ENCODE peak calls at places on chromosomes 1 and 21, in four cellular contexts. One of them, this sample, is unnamed.

GRCh38 chr1:202684716-202685115 is 25.5 kb downstream of the SYT2 start:
- DNase-seq in astrocyte: no peak
- DNase-seq in psoas muscle: no peak
- DNase-seq in Panc1: no peak
- DNase-seq in this sample: no peak

GRCh38 chr1:180580237-180580636 is 21.5 kb downstream of the OVAAL start:
- DNase-seq in astrocyte: no peak
- DNase-seq in psoas muscle: no peak
- DNase-seq in Panc1: no peak
- DNase-seq in this sample: peak; percentile 54

GRCh38 chr1:57279909-57280666 is 143.8 kb downstream of the DAB1 start:
- DNase-seq in astrocyte: peak; percentile 4
- DNase-seq in psoas muscle: no peak
- DNase-seq in Panc1: no peak
- DNase-seq in this sample: peak; percentile 3

GRCh38 chr1:150696151-150696550 is 803 bp downstream of the GOLPH3L start:
- DNase-seq in astrocyte: no peak
- DNase-seq in psoas muscle: no peak
- DNase-seq in Panc1: no peak
- DNase-seq in this sample: no peak

GRCh38 chr1:43463461-43463860 is 9.7 kb upstream of the HYI start:
- DNase-seq in astrocyte: no peak
- DNase-seq in psoas muscle: no peak
- DNase-seq in Panc1: no peak
- DNase-seq in this sample: peak; percentile 35

GRCh38 chr21:42536601-42537000 is 22.9 kb downstream of the SLC37A1 start:
- DNase-seq in astrocyte: no peak
- DNase-seq in psoas muscle: no peak
- DNase-seq in Panc1: no peak
- DNase-seq in this sample: no peak

GRCh38 chr1:170555370-170555769 is 23.4 kb downstream of the GORAB start:
- DNase-seq in astrocyte: peak; percentile 23
- DNase-seq in psoas muscle: no peak
- DNase-seq in Panc1: no peak
- DNase-seq in this sample: peak; percentile 41

GRCh38 chr1:67211589-67212563 is 45.6 kb downstream of the IL23R start:
- DNase-seq in astrocyte: peak; percentile 2
- DNase-seq in psoas muscle: no peak
- DNase-seq in Panc1: no peak
- DNase-seq in this sample: peak; percentile 63

GRCh38 chr21:41835711-41836154 is 43.4 kb downstream of the PRDM15 start:
- DNase-seq in astrocyte: no peak
- DNase-seq in psoas muscle: no peak
- DNase-seq in Panc1: no peak
- DNase-seq in this sample: no peak

GRCh38 chr1:109904105-109904817 is 6.4 kb upstream of the CSF1 start:
- DNase-seq in astrocyte: peak; percentile 36
- DNase-seq in psoas muscle: peak; percentile 30
- DNase-seq in Panc1: no peak
- DNase-seq in this sample: no peak

GRCh38 chr21:40143822-40144525 is 276.7 kb downstream of the PCP4 start:
- DNase-seq in astrocyte: peak; percentile 12
- DNase-seq in psoas muscle: peak; percentile 23
- DNase-seq in Panc1: peak; percentile 8
- DNase-seq in this sample: peak; percentile 50

GRCh38 chr1:232136136-232136535 is 493.8 kb downstream of the SIPA1L2 start:
- DNase-seq in astrocyte: no peak
- DNase-seq in psoas muscle: no peak
- DNase-seq in Panc1: no peak
- DNase-seq in this sample: no peak

GRCh38 chr1:48245106-48245505 is 22.6 kb downstream of the SLC5A9 start:
- DNase-seq in astrocyte: no peak
- DNase-seq in psoas muscle: no peak
- DNase-seq in Panc1: no peak
- DNase-seq in this sample: no peak

GRCh38 chr21:35090403-35090802 is 41.3 kb upstream of the RUNX1 start:
- DNase-seq in astrocyte: no peak
- DNase-seq in psoas muscle: no peak
- DNase-seq in Panc1: no peak
- DNase-seq in this sample: no peak

GRCh38 chr1:76865696-76866291 is 1.5 kb upstream of the ST6GALNAC5 start:
- DNase-seq in astrocyte: peak; percentile 18
- DNase-seq in psoas muscle: no peak
- DNase-seq in Panc1: no peak
- DNase-seq in this sample: no peak

GRCh38 chr1:111045033-111045722 is 81.5 kb upstream of the LRIF1 start:
- DNase-seq in astrocyte: no peak
- DNase-seq in psoas muscle: no peak
- DNase-seq in Panc1: no peak
- DNase-seq in this sample: no peak

GRCh38 chr1:1171551-1172340 is 1.9 kb upstream of the TTLL10 start:
- DNase-seq in astrocyte: no peak
- DNase-seq in psoas muscle: peak; percentile 10
- DNase-seq in Panc1: no peak
- DNase-seq in this sample: no peak

GRCh38 chr1:26156285-26157038 is 2.4 kb upstream of the FAM110D start:
- DNase-seq in astrocyte: no peak
- DNase-seq in psoas muscle: peak; percentile 34
- DNase-seq in Panc1: no peak
- DNase-seq in this sample: no peak

GRCh38 chr1:183831336-183831735 is 26.4 kb downstream of the RGL1 start:
- DNase-seq in astrocyte: no peak
- DNase-seq in psoas muscle: no peak
- DNase-seq in Panc1: no peak
- DNase-seq in this sample: no peak

GRCh38 chr1:23913212-23913880 is at the start of gene CNR2:
- DNase-seq in astrocyte: no peak
- DNase-seq in psoas muscle: no peak
- DNase-seq in Panc1: no peak
- DNase-seq in this sample: no peak

GRCh38 chr1:66576645-66577044 is 42.7 kb downstream of the SGIP1 start:
- DNase-seq in astrocyte: peak; percentile 42
- DNase-seq in psoas muscle: no peak
- DNase-seq in Panc1: no peak
- DNase-seq in this sample: peak; percentile 65

GRCh38 chr1:220787069-220787614 is 429 bp downstream of the MTARC1 start:
- DNase-seq in astrocyte: no peak
- DNase-seq in psoas muscle: no peak
- DNase-seq in Panc1: no peak
- DNase-seq in this sample: no peak
- TF ChIP-seq CTCF in astrocyte: no peak
- TF ChIP-seq CTCF in psoas muscle: peak; percentile 1
- TF ChIP-seq CTCF in Panc1: peak; percentile 17
- TF ChIP-seq CTCF in this sample: no peak

GRCh38 chr1:201399352-201400126 is 415 bp upstream of the LAD1 start:
- DNase-seq in astrocyte: no peak
- DNase-seq in psoas muscle: no peak
- DNase-seq in Panc1: no peak
- DNase-seq in this sample: no peak
- H3K4me3 ChIP-seq in astrocyte: no peak overlapping the region
- H3K4me3 ChIP-seq in psoas muscle: no peak overlapping the region
- H3K4me3 ChIP-seq in Panc1: peak overlapping the region; percentile 11
- H3K4me3 ChIP-seq in this sample: no peak overlapping the region

DNA sequence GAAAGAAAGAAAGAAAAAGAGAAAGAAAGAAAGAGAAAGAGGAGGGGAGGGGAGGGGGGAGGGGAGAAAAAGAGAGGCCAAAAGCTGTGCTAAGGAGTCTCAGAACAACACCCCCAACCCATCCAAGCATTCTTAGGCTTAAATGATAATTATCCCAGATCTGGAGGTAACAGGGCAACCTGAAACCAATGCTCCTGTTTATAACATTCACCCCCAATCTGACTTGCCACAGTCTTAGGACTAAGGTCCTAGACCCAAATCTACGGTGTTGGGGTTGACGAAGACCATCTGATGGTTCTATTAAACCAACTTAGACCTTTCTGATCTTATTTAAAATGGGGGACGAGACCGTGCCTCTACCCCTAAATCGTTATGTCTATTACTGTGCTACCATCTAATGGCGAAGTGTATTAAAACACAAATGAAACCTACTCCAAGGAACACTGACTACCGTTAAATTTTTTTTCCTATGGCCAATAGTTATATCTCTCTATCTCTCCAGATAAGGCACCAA is 119.3 kb upstream of the CDC42BPA start:
- DNase-seq in astrocyte: peak; percentile 44
- DNase-seq in psoas muscle: no peak
- DNase-seq in Panc1: peak; percentile 30
- DNase-seq in this sample: peak; percentile 79
- TF ChIP-seq CTCF in astrocyte: peak; percentile 40
- TF ChIP-seq CTCF in psoas muscle: peak; percentile 50
- TF ChIP-seq CTCF in Panc1: peak; percentile 64
- TF ChIP-seq CTCF in this sample: peak; percentile 52

GRCh38 chr1:97082160-97082848 is 360.7 kb downstream of the PTBP2 start:
- DNase-seq in astrocyte: peak; percentile 20
- DNase-seq in psoas muscle: no peak
- DNase-seq in Panc1: no peak
- DNase-seq in this sample: no peak
- H3K4me3 ChIP-seq in astrocyte: no peak overlapping the region
- H3K4me3 ChIP-seq in psoas muscle: no peak overlapping the region
- H3K4me3 ChIP-seq in Panc1: no peak overlapping the region
- H3K4me3 ChIP-seq in this sample: no peak overlapping the region

GRCh38 chr1:18324246-18324645 is 156.5 kb upstream of the KLHDC7A start:
- DNase-seq in astrocyte: no peak
- DNase-seq in psoas muscle: no peak
- DNase-seq in Panc1: no peak
- DNase-seq in this sample: no peak
- TF ChIP-seq CTCF in astrocyte: no peak
- TF ChIP-seq CTCF in psoas muscle: no peak
- TF ChIP-seq CTCF in Panc1: peak; percentile 59
- TF ChIP-seq CTCF in this sample: no peak

GRCh38 chr1:153534933-153535663 is 693 bp downstream of the S100A6 start:
- DNase-seq in astrocyte: no peak
- DNase-seq in psoas muscle: peak; percentile 72
- DNase-seq in Panc1: no peak
- DNase-seq in this sample: no peak

GRCh38 chr1:153532161-153532560 is 3.6 kb downstream of the S100A6 start:
- DNase-seq in astrocyte: no peak
- DNase-seq in psoas muscle: no peak
- DNase-seq in Panc1: no peak
- DNase-seq in this sample: no peak

GRCh38 chr1:153532769-153533599 is 2.8 kb downstream of the S100A6 start:
- DNase-seq in astrocyte: peak; percentile 62
- DNase-seq in psoas muscle: peak; percentile 88
- DNase-seq in Panc1: no peak
- DNase-seq in this sample: peak; percentile 87

GRCh38 chr1:153534226-153534932 is 1.4 kb downstream of the S100A6 start:
- DNase-seq in astrocyte: peak; percentile 48
- DNase-seq in psoas muscle: peak; percentile 31
- DNase-seq in Panc1: no peak
- DNase-seq in this sample: no peak

DNA sequence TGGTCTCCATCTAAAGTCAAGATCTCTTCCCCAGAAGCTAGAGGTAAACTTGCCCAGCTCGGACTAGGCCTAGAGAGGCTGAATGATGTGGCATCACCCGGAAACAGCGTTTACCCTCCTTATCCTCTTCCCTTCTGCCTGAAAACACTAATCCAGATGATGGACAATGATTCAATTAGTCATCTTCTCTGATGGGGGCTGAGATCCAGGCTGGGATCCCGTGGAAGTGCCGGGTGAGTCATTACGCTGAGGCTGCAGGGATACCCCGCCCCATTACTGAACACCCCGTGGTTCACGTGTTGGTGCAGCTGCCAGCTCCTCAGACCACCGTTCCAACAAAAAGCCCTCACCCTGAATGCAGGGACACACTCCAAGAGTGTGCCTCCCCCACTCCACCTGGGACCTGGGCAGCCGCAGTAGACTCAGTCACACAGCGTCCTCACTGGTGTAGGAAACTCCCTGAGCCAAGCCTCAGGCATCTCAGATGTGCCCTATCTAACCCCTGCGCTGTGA is 2.0 kb downstream of the S100A6 start:
- DNase-seq in astrocyte: peak; percentile 90
- DNase-seq in psoas muscle: peak; percentile 74
- DNase-seq in Panc1: peak; percentile 86
- DNase-seq in this sample: peak; percentile 85
- H3K4me3 ChIP-seq in astrocyte: peak overlapping the region; percentile 85
- H3K4me3 ChIP-seq in psoas muscle: peak overlapping the region; percentile 77
- H3K4me3 ChIP-seq in Panc1: peak overlapping the region; percentile 86
- H3K4me3 ChIP-seq in this sample: peak overlapping the region; percentile 45

GRCh38 chr1:72724951-72725863 is 442.9 kb upstream of the NEGR1 start:
- DNase-seq in astrocyte: no peak
- DNase-seq in psoas muscle: no peak
- DNase-seq in Panc1: no peak
- DNase-seq in this sample: no peak
- TF ChIP-seq CTCF in astrocyte: no peak
- TF ChIP-seq CTCF in psoas muscle: no peak
- TF ChIP-seq CTCF in Panc1: no peak
- TF ChIP-seq CTCF in this sample: no peak